ENCODE peak calls at places on chromosome 2, in four cellular contexts. Q is astrocyte, X is A549, H is pancreas. A is an unnamed sample. For H3K4me1, the result is how much of the 10 kb centered on the place peaks cover.

GRCh38 chr2:71929482-71929772 is 218.2 kb downstream of the CYP26B1 start:
- DNase-seq in X (no peak), Q (no peak), H (no peak), A (no peak)

GRCh38 chr2:227308784-227309183 is 16.3 kb upstream of the MFF start:
- DNase-seq in H (no peak), X (no peak), Q (peak), A (no peak)

GRCh38 chr2:27095745-27096651 is 9.4 kb downstream of the KHK start:
- DNase-seq in Q (no peak), H (peak), X (peak), A (peak)

GRCh38 chr2:47225061-47225783 is 70.1 kb upstream of the STPG4 start:
- DNase-seq in Q (peak), X (no peak), H (peak), A (peak)

GRCh38 chr2:100588071-100588786 is 25.4 kb downstream of the PDCL3 start:
- DNase-seq in Q (peak), H (no peak), X (no peak), A (peak)

GRCh38 chr2:207165121-207166038 is at the start of gene KLF7:
- DNase-seq in Q (peak), H (peak), X (no peak), A (peak)

GRCh38 chr2:85231242-85231805 is 96.5 kb downstream of the TGOLN2 start:
- DNase-seq in Q (no peak), X (no peak), H (no peak), A (no peak)

GRCh38 chr2:85173909-85174308 is 40.7 kb downstream of the TCF7L1 start:
- DNase-seq in Q (no peak), X (no peak), H (no peak), A (no peak)

GRCh38 chr2:44953686-44953976 is 12.1 kb downstream of the SIX3 start:
- DNase-seq in X (no peak), Q (no peak), H (no peak), A (no peak)

GRCh38 chr2:241598487-241598886 is 38.5 kb downstream of the THAP4 start:
- DNase-seq in H (peak), X (no peak), Q (no peak), A (no peak)

GRCh38 chr2:144943986-144944385 is 424.1 kb upstream of the ZEB2 start:
- DNase-seq in H (no peak), X (no peak), Q (peak), A (no peak)

GRCh38 chr2:47004905-47005495 is 89.4 kb upstream of the MCFD2 start:
- DNase-seq in Q (no peak), H (no peak), X (no peak), A (no peak)

GRCh38 chr2:207682557-207682956 is 28.9 kb upstream of the CCNYL1 start:
- DNase-seq in Q (no peak), X (no peak), H (no peak), A (no peak)

GRCh38 chr2:46136481-46136880 is 160.7 kb upstream of the EPAS1 start:
- DNase-seq in X (no peak), H (no peak), Q (no peak), A (no peak)

GRCh38 chr2:38076710-38077430 is 919 bp upstream of the CYP1B1 start:
- DNase-seq in X (peak), Q (peak), H (peak), A (peak)

GRCh38 chr2:108182489-108182888 is 57.3 kb upstream of the SULT1C3 start:
- DNase-seq in X (no peak), Q (no peak), H (no peak), A (no peak)

GRCh38 chr2:29878898-29879297 is 42.5 kb downstream of the ALK start:
- DNase-seq in H (peak), Q (peak), X (peak), A (no peak)

GRCh38 chr2:234722176-234722575 is 225.3 kb upstream of the ARL4C start:
- DNase-seq in X (no peak), H (no peak), Q (no peak), A (no peak)

GRCh38 chr2:230068658-230069080 is at the start of gene SLC16A14:
- DNase-seq in Q (peak), H (peak), X (peak), A (no peak)

GRCh38 chr2:72923833-72924352 is 6.6 kb downstream of the EMX1 start:
- DNase-seq in X (no peak), Q (no peak), H (no peak), A (no peak)

GRCh38 chr2:58447586-58447985 is 206.5 kb upstream of the FANCL start:
- DNase-seq in Q (no peak), H (no peak), X (no peak), A (no peak)

GRCh38 chr2:107263596-107264090 is 377.7 kb upstream of the ST6GAL2 start:
- DNase-seq in Q (no peak), X (no peak), H (no peak), A (no peak)

GRCh38 chr2:85737961-85738360 is 15.8 kb upstream of the ATOH8 start:
- DNase-seq in X (no peak), H (no peak), Q (no peak), A (no peak)

GRCh38 chr2:189440644-189440946 is 679 bp upstream of the WDR75 start:
- DNase-seq in X (no peak), H (no peak), Q (no peak), A (peak)

GRCh38 chr2:161206491-161207032 is 46.3 kb downstream of the TANK start:
- DNase-seq in X (no peak), Q (no peak), H (no peak), A (no peak)

GRCh38 chr2:151478011-151478410 is 68.3 kb downstream of the RIF1 start:
- DNase-seq in Q (peak), X (no peak), H (no peak), A (no peak)

GRCh38 chr2:43178602-43179542 is 47.5 kb downstream of the ZFP36L2 start:
- DNase-seq in Q (peak), X (peak), H (peak), A (peak)

GRCh38 chr2:97267411-97268074 is 154.6 kb downstream of the ANKRD36 start:
- DNase-seq in X (no peak), Q (no peak), H (peak), A (peak)

GRCh38 chr2:75920721-75921551 is 210.2 kb upstream of the GCFC2 start:
- DNase-seq in Q (no peak), X (no peak), H (no peak), A (no peak)

GRCh38 chr2:27225526-27225925 is 8.4 kb downstream of the CAD start:
- DNase-seq in X (no peak), Q (no peak), H (no peak), A (no peak)

GRCh38 chr2:230794472-230794871 is 70.3 kb upstream of the ITM2C start:
- DNase-seq in H (no peak), X (no peak), Q (no peak), A (no peak)

GRCh38 chr2:54728669-54729120 is 5.2 kb downstream of the EML6 start:
- DNase-seq in Q (peak), X (peak), H (no peak), A (no peak)

GRCh38 chr2:237091779-237092436 is 6.2 kb downstream of the COPS8 start:
- DNase-seq in Q (peak), X (no peak), H (no peak), A (no peak)

GRCh38 chr2:212337036-212337435 is 201.6 kb downstream of the ERBB4 start:
- DNase-seq in X (no peak), Q (no peak), H (no peak), A (no peak)

GRCh38 chr2:223328578-223328977 is 273.6 kb downstream of the SCG2 start:
- DNase-seq in Q (no peak), H (no peak), X (no peak), A (no peak)

GRCh38 chr2:185978634-185979405 is 240.2 kb downstream of the FSIP2 start:
- DNase-seq in H (no peak), X (no peak), Q (peak), A (no peak)

GRCh38 chr2:33488715-33489540 is 12.5 kb downstream of the RASGRP3 start:
- DNase-seq in H (no peak), X (no peak), Q (no peak), A (no peak)

GRCh38 chr2:33491685-33492084 is 15.2 kb downstream of the RASGRP3 start:
- DNase-seq in Q (no peak), X (no peak), H (no peak), A (no peak)

GRCh38 chr2:33488178-33488690 is 11.8 kb downstream of the RASGRP3 start:
- DNase-seq in Q (no peak), H (no peak), X (no peak), A (no peak)

GRCh38 chr2:33492735-33493134 is 16.3 kb downstream of the RASGRP3 start:
- DNase-seq in Q (no peak), H (no peak), X (no peak), A (no peak)

DNA sequence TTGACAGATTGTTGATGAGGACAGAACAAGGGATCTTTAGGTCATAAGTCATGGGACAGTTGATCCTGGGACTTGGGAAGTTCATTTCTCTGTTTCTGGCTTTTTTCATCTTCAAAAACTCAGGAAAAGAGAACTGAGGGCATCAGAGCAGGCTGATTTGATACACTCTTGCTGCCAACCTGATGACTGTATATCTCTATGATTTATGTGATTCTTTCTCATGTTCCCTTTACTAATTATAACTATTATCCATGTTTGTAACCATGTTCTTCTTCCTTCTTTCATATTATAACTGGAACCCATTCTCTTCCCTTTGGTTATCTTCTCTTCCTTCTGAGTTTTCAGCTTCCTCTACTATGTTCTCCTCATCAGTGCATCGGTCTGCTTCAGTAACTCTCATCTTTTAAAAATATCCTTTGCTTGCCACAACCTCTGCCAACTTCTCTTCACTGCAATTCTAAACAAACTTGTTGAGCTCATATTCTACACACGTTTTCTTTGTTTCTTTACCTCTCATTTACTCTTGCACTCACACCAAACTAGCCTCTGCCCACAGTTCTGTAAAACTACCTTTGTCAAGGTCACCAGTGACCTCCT is 13.5 kb downstream of the RASGRP3 start:
- DNase-seq in Q (no peak), X (no peak), H (no peak), A (no peak)
- H3K4me1 ChIP-seq in Q (under half), X (under half), H (under half), A (under half)

DNA sequence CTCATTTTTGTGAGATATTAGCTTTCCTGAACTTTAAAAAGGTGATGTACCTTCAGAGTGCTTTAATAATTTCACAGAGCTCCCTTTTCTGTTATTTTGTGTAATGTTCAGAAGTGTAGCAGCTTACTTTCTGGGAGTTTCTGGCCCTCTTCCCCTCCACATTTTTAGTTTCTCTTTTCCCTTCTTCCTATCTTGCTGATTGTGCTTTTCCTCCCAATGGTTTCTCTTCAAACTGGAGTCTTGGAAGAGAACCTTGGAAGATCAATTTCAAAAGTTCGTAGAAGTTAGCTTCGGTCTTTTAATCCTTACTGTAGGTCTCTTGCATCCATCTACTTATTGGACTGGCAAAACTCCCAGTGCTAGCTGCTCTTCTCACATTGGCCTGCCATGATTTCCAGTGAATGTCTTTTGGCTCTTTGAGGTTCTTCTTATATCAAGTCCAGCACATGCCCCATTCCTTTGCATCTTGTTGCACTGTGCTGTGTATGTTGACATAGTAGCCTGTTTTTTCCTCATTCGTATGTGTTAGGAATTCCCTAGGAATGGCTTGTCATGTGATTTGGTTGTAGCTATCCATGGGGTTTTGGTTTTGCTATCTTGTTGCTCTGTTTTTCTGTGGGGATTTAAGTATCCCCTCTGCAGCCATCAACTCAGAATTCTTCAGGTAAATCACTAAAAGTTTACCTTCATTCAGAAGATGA is 7.8 kb downstream of the CCNT2 start:
- DNase-seq in Q (no peak), H (no peak), X (no peak), A (no peak)
- H3K4me1 ChIP-seq in Q (under half), H (half or more), X (under half), A (under half)

DNA sequence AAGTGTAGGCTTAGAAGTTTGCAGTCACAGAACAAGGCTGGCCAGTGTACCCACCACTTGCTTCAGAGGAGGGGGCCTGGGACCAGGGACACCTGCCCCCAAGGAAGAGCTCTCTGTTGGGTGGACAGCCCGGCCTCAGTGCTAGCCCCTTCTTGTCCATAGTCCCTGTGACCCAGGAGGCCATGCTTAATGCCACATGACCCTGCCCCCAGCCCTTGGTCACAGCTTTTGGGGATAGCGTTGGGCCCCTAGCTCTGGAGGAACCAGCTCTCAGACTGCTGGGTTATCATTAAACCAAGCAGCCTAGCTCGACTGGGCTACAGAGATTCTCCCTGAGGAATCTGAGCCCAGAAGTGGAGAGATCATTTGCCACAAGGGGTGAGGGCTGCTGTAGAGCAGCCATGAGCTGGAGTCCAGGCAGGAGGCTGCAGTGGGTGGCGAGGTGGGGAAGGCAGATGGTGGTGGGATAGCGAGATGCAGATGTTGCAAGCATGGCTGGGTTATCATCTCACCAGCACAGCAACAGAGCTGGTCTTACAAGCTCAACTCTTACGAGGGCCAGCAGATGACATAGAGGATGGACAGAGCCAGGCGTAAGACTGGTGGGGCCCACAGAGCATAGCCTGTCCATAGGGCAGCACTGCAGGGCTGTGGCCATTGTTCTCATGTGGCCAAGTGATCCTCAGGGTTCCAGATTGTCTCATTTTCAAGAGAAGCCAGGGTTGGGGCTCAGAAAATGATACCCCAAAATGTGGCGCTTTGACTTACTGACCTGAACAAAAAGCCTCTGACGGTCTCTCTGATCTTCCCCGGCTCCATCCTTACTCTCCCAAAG is 7.2 kb upstream of the TMEM37 start:
- DNase-seq in X (no peak), Q (no peak), H (no peak), A (no peak)
- H3K4me1 ChIP-seq in X (under half), Q (under half), H (under half), A (under half)

GRCh38 chr2:128177315-128177714 is 86.3 kb downstream of the UGGT1 start:
- DNase-seq in X (no peak), H (no peak), Q (no peak), A (no peak)
- H3K4me1 ChIP-seq in X (under half), H (under half), Q (under half), A (under half)